ENCODE peak calls at places on chromosomes 16 and 17, in ten cellular contexts. X, I, S, C, L, V, J, N, T and R are unnamed samples.

GRCh38 chr17:59178266-59178665 is 22.7 kb downstream of the PRR11 start:
- DNase-seq in C (no peak), N (no peak), L (no peak), T (no peak), I (no peak), X (no peak), J (no peak), V (no peak), S (no peak), R (no peak)

GRCh38 chr16:4847774-4848587 is 700 bp downstream of the UBN1 start:
- DNase-seq in N (peak; percentile 73), L (peak; percentile 14), X (peak; percentile 87), S (peak; percentile 79), J (no peak), T (peak; percentile 54), C (peak; percentile 80), V (peak; percentile 82), I (peak; percentile 63), R (peak; percentile 65)

GRCh38 chr16:88652763-88653065 is 1.9 kb upstream of the CYBA start:
- DNase-seq in C (no peak), I (no peak), N (no peak), S (peak; percentile 56), V (no peak), L (no peak), T (no peak), X (no peak), J (no peak), R (no peak)

GRCh38 chr17:6711681-6712057 is 1.5 kb downstream of the SLC13A5 start:
- DNase-seq in C (no peak), X (no peak), V (no peak), L (no peak), J (no peak), I (no peak), N (no peak), T (no peak), S (no peak), R (no peak)

GRCh38 chr17:83161298-83162034 is 82.1 kb downstream of the METRNL start:
- DNase-seq in X (peak; percentile 54), L (no peak), T (no peak), V (no peak), C (peak; percentile 89), N (no peak), I (no peak), J (no peak), S (peak; percentile 40), R (no peak)

GRCh38 chr16:29807426-29808218 is 1.3 kb downstream of the MAZ start:
- DNase-seq in L (peak; percentile 86), X (peak; percentile 95), N (peak; percentile 89), V (peak; percentile 94), I (peak; percentile 91), C (peak; percentile 96), S (peak; percentile 94), J (peak; percentile 70), T (peak; percentile 95), R (peak; percentile 89)

GRCh38 chr16:88282221-88283041 is 100.3 kb upstream of the ZNF469 start:
- DNase-seq in J (no peak), N (no peak), X (no peak), C (peak; percentile 64), L (no peak), S (no peak), T (no peak), I (no peak), V (peak; percentile 24), R (peak; percentile 78)

GRCh38 chr17:59423137-59423703 is 91.8 kb downstream of the YPEL2 start:
- DNase-seq in C (peak; percentile 87), S (no peak), N (no peak), T (peak; percentile 56), V (peak; percentile 76), L (no peak), X (peak; percentile 80), I (peak; percentile 65), J (no peak), R (peak; percentile 64)

GRCh38 chr16:89167425-89167941 is 4.1 kb upstream of the CDH15 start:
- DNase-seq in N (peak; percentile 90), L (peak; percentile 55), S (peak; percentile 93), J (no peak), C (peak; percentile 81), X (peak; percentile 92), V (peak; percentile 93), T (peak; percentile 85), I (peak; percentile 71), R (peak; percentile 68)

GRCh38 chr17:77867308-77867781 is 91.2 kb upstream of the TNRC6C start:
- DNase-seq in T (no peak), J (no peak), C (no peak), N (no peak), X (peak; percentile 64), L (no peak), I (no peak), V (no peak), S (peak; percentile 53), R (no peak)

DNA sequence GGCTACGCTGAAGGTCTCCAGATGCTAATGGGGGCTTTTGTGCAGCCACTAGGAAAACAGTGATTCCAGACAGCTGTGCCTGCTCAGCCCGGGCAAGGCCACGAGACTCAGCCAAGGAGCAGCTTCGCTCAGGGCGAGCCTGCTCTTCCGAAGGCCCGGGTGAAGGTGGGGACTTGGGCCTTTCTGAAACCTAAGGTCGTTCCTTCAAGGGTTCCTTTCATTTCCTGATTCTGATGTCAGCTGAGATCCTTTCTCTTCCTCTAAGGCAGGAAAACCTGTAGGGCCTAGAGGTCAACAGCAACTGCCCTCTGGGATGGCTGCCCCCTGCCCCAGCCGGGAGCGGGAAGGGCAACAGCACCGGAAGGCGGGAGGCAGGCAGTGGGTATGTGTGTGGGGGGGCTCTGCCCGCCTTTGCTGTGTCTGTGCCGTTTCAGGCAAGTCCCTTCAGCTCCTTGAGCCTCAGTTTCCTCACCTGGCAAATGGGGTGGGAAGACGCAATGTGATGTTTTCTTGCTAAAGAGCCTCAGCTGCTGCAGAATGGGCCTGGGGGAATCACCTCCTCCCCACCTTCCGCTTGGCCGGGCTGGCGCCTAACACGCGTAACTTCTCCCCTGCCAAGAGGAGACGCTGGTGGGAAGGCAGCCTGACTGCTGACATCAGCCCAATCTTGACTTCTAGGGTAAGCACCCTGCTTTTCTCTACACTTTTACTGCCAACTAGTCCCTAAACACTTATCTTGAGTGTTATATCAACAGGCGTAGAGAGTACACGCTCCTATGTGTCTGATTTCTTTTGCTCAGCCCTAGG is 32.8 kb downstream of the IRF8 start:
- DNase-seq in C (no peak), I (no peak), S (no peak), J (no peak), X (no peak), V (no peak), T (no peak), N (no peak), L (no peak), R (no peak)
- H3K27me3 ChIP-seq in C (peaks cover 72% of the 10 kb centered on the region), I (no peaks in the 10 kb centered on the region), S (peaks cover 5% of the 10 kb centered on the region), J (no peaks in the 10 kb centered on the region), X (no peaks in the 10 kb centered on the region), V (peaks cover 50% of the 10 kb centered on the region), T (no peaks in the 10 kb centered on the region), N (no peaks in the 10 kb centered on the region), L (no peaks in the 10 kb centered on the region), R (no peaks in the 10 kb centered on the region)

GRCh38 chr16:80536246-80536645 is 4.5 kb upstream of the DYNLRB2 start:
- DNase-seq in I (no peak), S (no peak), L (no peak), J (no peak), V (no peak), C (no peak), X (no peak), T (no peak), N (no peak), R (no peak)
- H3K27me3 ChIP-seq in I (no peaks in the 10 kb centered on the region), S (peaks cover 30% of the 10 kb centered on the region), L (peaks cover 4% of the 10 kb centered on the region), J (no peaks in the 10 kb centered on the region), V (peaks cover 35% of the 10 kb centered on the region), C (no peaks in the 10 kb centered on the region), X (no peaks in the 10 kb centered on the region), T (no peaks in the 10 kb centered on the region), N (peaks cover 7% of the 10 kb centered on the region), R (no peaks in the 10 kb centered on the region)

GRCh38 chr17:50559674-50560184 is 786 bp upstream of the CACNA1G start:
- DNase-seq in L (no peak), I (peak; percentile 71), N (peak; percentile 53), S (no peak), V (no peak), C (peak; percentile 83), J (peak; percentile 38), T (no peak), X (peak; percentile 88), R (peak; percentile 52)

GRCh38 chr17:50557265-50558029 is 3.1 kb upstream of the CACNA1G start:
- DNase-seq in I (no peak), T (no peak), L (no peak), V (no peak), C (no peak), N (no peak), S (no peak), X (no peak), J (no peak), R (no peak)

GRCh38 chr17:50558091-50558490 is 2.4 kb upstream of the CACNA1G start:
- DNase-seq in T (no peak), I (no peak), V (no peak), L (no peak), N (no peak), X (no peak), C (no peak), J (no peak), S (no peak), R (no peak)

GRCh38 chr17:50558955-50559614 is 1.4 kb upstream of the CACNA1G start:
- DNase-seq in L (no peak), J (no peak), X (no peak), I (no peak), V (no peak), C (no peak), T (no peak), N (no peak), S (peak; percentile 74), R (no peak)

GRCh38 chr17:50558581-50558954 is 1.9 kb upstream of the CACNA1G start:
- DNase-seq in J (no peak), S (no peak), L (no peak), C (no peak), T (no peak), I (no peak), X (no peak), V (no peak), N (no peak), R (no peak)
- H3K27me3 ChIP-seq in J (peaks cover 5% of the 10 kb centered on the region), S (peaks cover 54% of the 10 kb centered on the region), L (peaks cover 48% of the 10 kb centered on the region), C (peaks cover 6% of the 10 kb centered on the region), T (peaks cover 37% of the 10 kb centered on the region), I (no peaks in the 10 kb centered on the region), X (no peaks in the 10 kb centered on the region), V (peaks cover 66% of the 10 kb centered on the region), N (peaks cover 50% of the 10 kb centered on the region), R (no peaks in the 10 kb centered on the region)

GRCh38 chr16:6099102-6099501 is 1001.5 kb upstream of the EEF2KMT start:
- DNase-seq in C (no peak), N (no peak), L (no peak), I (no peak), V (no peak), S (no peak), T (no peak), X (no peak), J (no peak), R (no peak)
- H3K27me3 ChIP-seq in C (no peaks in the 10 kb centered on the region), N (no peaks in the 10 kb centered on the region), L (no peaks in the 10 kb centered on the region), I (no peaks in the 10 kb centered on the region), V (no peaks in the 10 kb centered on the region), S (no peaks in the 10 kb centered on the region), T (no peaks in the 10 kb centered on the region), X (no peaks in the 10 kb centered on the region), J (no peaks in the 10 kb centered on the region), R (no peaks in the 10 kb centered on the region)

DNA sequence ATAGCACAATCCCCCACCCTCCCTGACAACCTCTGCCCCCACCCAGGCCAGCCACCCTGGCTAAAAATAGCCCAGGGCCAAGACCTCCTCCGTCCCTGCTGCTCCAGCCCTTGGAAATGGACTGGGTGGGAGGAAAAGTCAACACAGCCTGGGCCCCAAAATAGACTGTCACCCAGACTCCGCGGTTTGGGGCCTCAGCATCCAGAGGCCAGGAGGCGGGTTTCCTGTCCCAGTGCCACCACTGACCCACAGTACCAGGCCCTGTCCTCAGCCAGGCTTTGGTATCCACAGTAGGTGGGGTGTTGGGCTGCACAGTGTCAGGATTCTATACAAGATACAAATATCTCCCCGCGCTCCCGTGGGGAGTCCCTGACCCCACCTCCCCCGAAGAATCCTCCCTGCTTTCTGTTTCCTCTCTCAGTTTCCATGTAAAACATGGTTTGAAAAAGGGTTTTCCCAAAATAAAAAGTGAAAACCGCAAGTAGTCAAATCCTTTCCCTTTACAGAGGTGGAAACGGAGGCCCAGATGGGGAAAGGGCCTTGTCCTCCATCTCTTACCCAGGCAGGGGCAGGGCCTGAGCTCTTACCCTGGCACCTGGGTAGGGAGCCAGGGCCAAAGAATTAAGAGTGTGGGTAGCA is 20.1 kb downstream of the CPNE2 start:
- DNase-seq in L (no peak), J (no peak), S (no peak), C (no peak), V (no peak), I (no peak), X (no peak), T (no peak), N (no peak), R (no peak)
- H3K27me3 ChIP-seq in L (no peaks in the 10 kb centered on the region), J (no peaks in the 10 kb centered on the region), S (no peaks in the 10 kb centered on the region), C (no peaks in the 10 kb centered on the region), V (no peaks in the 10 kb centered on the region), I (no peaks in the 10 kb centered on the region), X (no peaks in the 10 kb centered on the region), T (no peaks in the 10 kb centered on the region), N (no peaks in the 10 kb centered on the region), R (no peaks in the 10 kb centered on the region)